ENCODE peak calls at places on chromosome 14, in five cellular contexts. O is cardiac fibroblast; W is cardiac muscle cell; T is NCI-H1092 treated with DMSO at 0.1 percent for 48 hours; N is stimulated activated CD8-positive, alpha-beta memory T cell treated with anti-CD3 and anti-CD28 coated beads, Interleukin-7, amount 100 ng/mL, for 1 hour. P is an unnamed sample.

GRCh38 chr14:95143813-95144620 is 13.3 kb downstream of the DICER1 start:
- DNase-seq in O (peak), W (peak), T (no peak), N (no peak), P (no peak)

GRCh38 chr14:68659021-68659931 is 133.6 kb downstream of the ZFP36L1 start:
- DNase-seq in O (peak), W (peak), T (no peak), N (no peak), P (no peak)

GRCh38 chr14:32984531-32984930 is 45.9 kb downstream of the NPAS3 start:
- DNase-seq in O (no peak), W (no peak), T (no peak), N (no peak), P (no peak)

GRCh38 chr14:66284346-66284745 is 201.8 kb upstream of the CCDC196 start:
- DNase-seq in O (no peak), W (peak), T (no peak), N (no peak), P (no peak)

GRCh38 chr14:40374221-40374620 is 942.0 kb upstream of the FBXO33 start:
- DNase-seq in O (no peak), W (no peak), T (no peak), N (no peak), P (no peak)

GRCh38 chr14:68076451-68076850 is 256.9 kb downstream of the RAD51B start:
- DNase-seq in O (peak), W (no peak), T (no peak), N (no peak), P (peak)

GRCh38 chr14:93320489-93320888 is 12.3 kb downstream of the BTBD7 start:
- DNase-seq in O (no peak), W (peak), T (no peak), N (no peak), P (no peak)

GRCh38 chr14:102957222-102957621 is 34.8 kb downstream of the AMN start:
- DNase-seq in O (no peak), W (no peak), T (no peak), N (no peak), P (peak)

GRCh38 chr14:96662116-96662901 is 134.9 kb upstream of the VRK1 start:
- DNase-seq in O (no peak), W (no peak), T (no peak), N (no peak), P (no peak)

GRCh38 chr14:45664668-45665356 is 411.8 kb upstream of the MIS18BP1 start:
- DNase-seq in O (no peak), W (no peak), T (no peak), N (no peak), P (no peak)

GRCh38 chr14:65170768-65171251 is 68.5 kb upstream of the MAX start:
- DNase-seq in O (peak), W (peak), T (no peak), N (no peak), P (peak)

GRCh38 chr14:103862393-103862782 is 15.0 kb upstream of the PPP1R13B start:
- DNase-seq in O (peak), W (no peak), T (no peak), N (no peak), P (peak)